ENCODE peak calls at places on chromosomes 5 and 9, in six cellular contexts. T, O, Y, Z, X and A are unnamed samples.

GRCh38 chr5:134477462-134478245 is 47.8 kb upstream of the JADE2 start:
- DNase-seq in T (no peak), O (no peak), Y (no peak), Z (no peak), X (no peak), A (no peak)

GRCh38 chr9:98117984-98118639 is 910 bp downstream of the TRIM14 start:
- DNase-seq in T (no peak), O (no peak), Y (peak), Z (no peak), X (no peak), A (no peak)

GRCh38 chr9:72524820-72525539 is 3.6 kb downstream of the TMC1 start:
- DNase-seq in T (no peak), O (peak), Y (no peak), Z (peak), X (peak), A (peak)

GRCh38 chr5:144237851-144238250 is 67.2 kb downstream of the KCTD16 start:
- DNase-seq in T (no peak), O (peak), Y (no peak), Z (no peak), X (no peak), A (peak)

GRCh38 chr9:22079873-22080341 is 70.8 kb upstream of the CDKN2B start:
- DNase-seq in T (no peak), O (no peak), Y (no peak), Z (peak), X (peak), A (peak)

GRCh38 chr5:17000296-17000939 is 64.3 kb upstream of the MYO10 start:
- DNase-seq in T (no peak), O (peak), Y (no peak), Z (no peak), X (peak), A (peak)

GRCh38 chr5:57438162-57438561 is 44.4 kb downstream of the ACTBL2 start:
- DNase-seq in T (no peak), O (no peak), Y (no peak), Z (no peak), X (no peak), A (no peak)

GRCh38 chr9:137129089-137129455 is 9.9 kb upstream of the GRIN1 start:
- DNase-seq in T (no peak), O (no peak), Y (no peak), Z (no peak), X (no peak), A (no peak)

GRCh38 chr5:54257366-54258118 is 52.8 kb downstream of the ARL15 start:
- DNase-seq in T (no peak), O (no peak), Y (no peak), Z (no peak), X (no peak), A (no peak)

GRCh38 chr9:113166039-113166438 is 15.2 kb downstream of the SLC31A2 start:
- DNase-seq in T (no peak), O (no peak), Y (no peak), Z (no peak), X (no peak), A (no peak)

GRCh38 chr9:132049323-132049882 is 30.3 kb downstream of the MED27 start:
- DNase-seq in T (no peak), O (no peak), Y (no peak), Z (no peak), X (no peak), A (no peak)

GRCh38 chr9:4704129-4704528 is 24.8 kb downstream of the CDC37L1 start:
- DNase-seq in T (no peak), O (no peak), Y (no peak), Z (no peak), X (no peak), A (no peak)

GRCh38 chr9:14989811-14990210 is 79.6 kb upstream of the FREM1 start:
- DNase-seq in T (no peak), O (no peak), Y (no peak), Z (no peak), X (no peak), A (no peak)

GRCh38 chr5:113487779-113488644 is at the start of gene MCC:
- DNase-seq in T (peak), O (peak), Y (peak), Z (no peak), X (peak), A (peak)

GRCh38 chr5:20050262-20050661 is 62.3 kb upstream of the CDH18 start:
- DNase-seq in T (no peak), O (no peak), Y (no peak), Z (no peak), X (no peak), A (no peak)

GRCh38 chr5:95709967-95710650 is 21.0 kb upstream of the RHOBTB3 start:
- DNase-seq in T (no peak), O (no peak), Y (no peak), Z (no peak), X (no peak), A (no peak)